ENCODE peak calls at places on chromosomes 13 and 19, in four cellular contexts. W is CD8-positive, alpha-beta T cell; V is thoracic aorta; D is adrenal gland. N is an unnamed sample.
A peak's percentile ranks its signal among the peaks of the same experiment; 100 is the strongest.

GRCh38 chr19:52351512-52351911 is 15.5 kb downstream of the ZNF610 start:
- DNase-seq in W (no peak), V (no peak), D (no peak), N (no peak)

GRCh38 chr13:65660696-65661095 is 1569.4 kb downstream of the PCDH9 start:
- DNase-seq in W (no peak), V (no peak), D (no peak), N (no peak)

GRCh38 chr19:45340899-45341453 is 426 bp downstream of the KLC3 start:
- DNase-seq in W (no peak), V (no peak), D (no peak), N (no peak)

GRCh38 chr19:54209748-54210494 is 9.3 kb downstream of the RPS9 start:
- DNase-seq in W (no peak), V (peak; percentile 65), D (peak; percentile 98), N (no peak)

GRCh38 chr13:74770361-74770760 is 636.2 kb upstream of the KLF12 start:
- DNase-seq in W (no peak), V (no peak), D (no peak), N (no peak)

GRCh38 chr19:27746691-27747380 is 1466.1 kb downstream of the UQCRFS1 start:
- DNase-seq in W (no peak), V (no peak), D (peak; percentile 59), N (no peak)

GRCh38 chr19:11047856-11048255 is 41.4 kb upstream of the LDLR start:
- DNase-seq in W (no peak), V (no peak), D (no peak), N (no peak)

GRCh38 chr13:39655041-39655568 is 357 bp upstream of the COG6 start:
- DNase-seq in W (no peak), V (no peak), D (no peak), N (no peak)

GRCh38 chr19:32519023-32519422 is 62.0 kb upstream of the PDCD5 start:
- DNase-seq in W (no peak), V (no peak), D (no peak), N (no peak)

GRCh38 chr19:7109678-7110289 is 40.3 kb downstream of the ZNF557 start:
- DNase-seq in W (no peak), V (no peak), D (no peak), N (no peak)

GRCh38 chr13:74006666-74007065 is 127.5 kb downstream of the KLF12 start:
- DNase-seq in W (no peak), V (no peak), D (no peak), N (no peak)

GRCh38 chr19:55210120-55210493 is 806 bp upstream of the PTPRH start:
- DNase-seq in W (no peak), V (no peak), D (peak; percentile 81), N (no peak)

GRCh38 chr19:5387472-5387871 is 46.9 kb upstream of the PTPRS start:
- DNase-seq in W (no peak), V (no peak), D (no peak), N (no peak)

GRCh38 chr19:5392476-5392875 is 51.9 kb upstream of the PTPRS start:
- DNase-seq in W (no peak), V (no peak), D (no peak), N (no peak)

GRCh38 chr19:5389353-5389752 is 48.7 kb upstream of the PTPRS start:
- DNase-seq in W (no peak), V (no peak), D (no peak), N (no peak)

GRCh38 chr19:5386841-5387240 is 46.2 kb upstream of the PTPRS start:
- DNase-seq in W (no peak), V (no peak), D (no peak), N (no peak)
- TF ChIP-seq CTCF in W (no peak), V (no peak), D (no peak), N (no peak)

GRCh38 chr19:18419195-18419698 is at the start of gene SSBP4:
- DNase-seq in W (peak; percentile 63), V (no peak), D (peak; percentile 81), N (peak; percentile 72)
- TF ChIP-seq CTCF in W (no peak), V (no peak), D (no peak), N (no peak)

GRCh38 chr19:48606463-48607358 is at the start of gene SPACA4:
- DNase-seq in W (no peak), V (no peak), D (no peak), N (no peak)

GRCh38 chr19:48609571-48610108 is 3.1 kb downstream of the SPACA4 start:
- DNase-seq in W (no peak), V (no peak), D (no peak), N (no peak)

GRCh38 chr19:48611872-48612271 is 3.0 kb downstream of the FAM83E start:
- DNase-seq in W (no peak), V (no peak), D (no peak), N (no peak)

GRCh38 chr19:48607359-48607755 is 815 bp downstream of the SPACA4 start:
- DNase-seq in W (no peak), V (no peak), D (no peak), N (no peak)

DNA sequence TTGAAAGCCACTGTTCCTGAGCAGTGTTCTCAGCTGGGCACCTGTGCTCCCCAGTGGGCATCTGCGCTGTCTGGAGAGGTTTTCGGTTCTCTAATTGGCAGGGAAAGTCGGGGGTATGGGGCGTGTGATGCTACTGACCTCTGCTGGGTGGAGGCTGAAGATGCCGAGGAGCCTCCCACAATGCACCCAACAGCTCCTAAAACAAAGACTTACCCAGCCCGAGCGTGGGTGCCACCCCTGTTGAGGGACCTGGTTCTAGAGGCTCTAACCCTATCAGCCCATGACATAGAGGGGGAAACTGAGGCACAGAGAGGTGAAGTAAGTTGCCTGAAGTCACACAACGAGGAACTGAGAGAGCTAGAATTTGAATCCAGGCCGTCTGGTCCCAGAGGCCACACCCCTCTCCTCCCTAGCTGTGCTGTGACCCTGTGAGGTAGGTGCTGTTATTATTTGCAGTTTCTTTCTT is 2.3 kb downstream of the SPACA4 start:
- DNase-seq in W (peak; percentile 51), V (no peak), D (peak; percentile 74), N (peak; percentile 52)
- TF ChIP-seq CTCF in W (peak; percentile 50), V (no peak), D (peak; percentile 44), N (no peak)

GRCh38 chr19:14106840-14107239 is 10.7 kb downstream of the PRKACA start:
- DNase-seq in W (no peak), V (no peak), D (no peak), N (no peak)
- TF ChIP-seq CTCF in W (no peak), V (no peak), D (no peak), N (no peak)

N was measured in activated B cell treated with CpG ODN at 0.5 μM for 24 hours.